ENCODE peak calls at places on chromosomes 7 and 10, in ten cellular contexts. G is NCI-H2081 treated with DMSO at 0.1 percent for 48 hours; X is GM13976; D is HFFc6; N is activated CD8-positive, alpha-beta memory T cell treated with anti-CD3 and anti-CD28 coated beads for 48 hours; J is iris pigment epithelial cell; T is mucosa of gallbladder; E is GM12864; S is progenitor cell of endocrine pancreas; V is left ventricle myocardium inferior. F is an unnamed sample.

GRCh38 chr7:1251796-1252542 is 19.3 kb downstream of the UNCX start:
- DNase-seq in G (no peak), X (no peak), D (no peak), N (no peak), J (no peak), T (no peak), E (no peak), S (no peak), V (no peak), F (no peak)

GRCh38 chr7:81280531-81280930 is 361.7 kb upstream of the SEMA3C start:
- DNase-seq in G (no peak), X (no peak), D (no peak), N (no peak), J (no peak), T (no peak), E (no peak), S (no peak), V (no peak), F (no peak)

GRCh38 chr10:19920075-19920726 is 104.0 kb downstream of the PLXDC2 start:
- DNase-seq in G (no peak), X (no peak), D (no peak), N (no peak), J (no peak), T (no peak), E (no peak), S (no peak), V (no peak), F (no peak)

GRCh38 chr7:18086165-18087030 is 58.8 kb upstream of the PRPS1L1 start:
- DNase-seq in G (peak), X (peak), D (no peak), N (no peak), J (peak), T (no peak), E (no peak), S (peak), V (peak), F (no peak)

GRCh38 chr7:151553356-151553755 is 33.7 kb upstream of the RHEB start:
- DNase-seq in G (no peak), X (no peak), D (no peak), N (no peak), J (no peak), T (no peak), E (no peak), S (no peak), V (no peak), F (no peak)

GRCh38 chr10:109247819-109248218 is 675.5 kb downstream of the XPNPEP1 start:
- DNase-seq in G (no peak), X (no peak), D (no peak), N (no peak), J (no peak), T (peak), E (no peak), S (no peak), V (no peak), F (no peak)

GRCh38 chr10:112173201-112173600 is 10.4 kb downstream of the GPAM start:
- DNase-seq in G (no peak), X (no peak), D (no peak), N (no peak), J (no peak), T (no peak), E (no peak), S (no peak), V (no peak), F (no peak)

GRCh38 chr7:362416-363096 is 72.6 kb downstream of the FOXL3 start:
- DNase-seq in G (no peak), X (no peak), D (no peak), N (no peak), J (peak), T (no peak), E (no peak), S (no peak), V (peak), F (no peak)

GRCh38 chr7:81308643-81309354 is 389.9 kb upstream of the SEMA3C start:
- DNase-seq in G (no peak), X (no peak), D (peak), N (no peak), J (peak), T (no peak), E (no peak), S (no peak), V (no peak), F (no peak)

GRCh38 chr7:97149843-97150242 is 32.3 kb downstream of the SDHAF3 start:
- DNase-seq in G (no peak), X (no peak), D (peak), N (no peak), J (peak), T (no peak), E (no peak), S (no peak), V (no peak), F (no peak)

GRCh38 chr7:120337308-120337907 is 64.4 kb downstream of the KCND2 start:
- DNase-seq in G (no peak), X (peak), D (no peak), N (no peak), J (peak), T (no peak), E (no peak), S (no peak), V (no peak), F (no peak)

F was measured in NCI-H1436 treated with DMSO at 0.1 percent for 48 hours.